ENCODE peak calls at places on chromosomes 5 and 9, in four cellular contexts. One of them, this sample, is unnamed.

GRCh38 chr5:76367623-76368366 is 35.3 kb upstream of the IQGAP2 start:
- DNase-seq in OCI-M1: no peak
- DNase-seq in nucleus accumbens: no peak
- DNase-seq in lung: no peak
- DNase-seq in this sample: no peak

GRCh38 chr5:153988510-153988909 is 50.2 kb downstream of the FAM114A2 start:
- DNase-seq in OCI-M1: peak; percentile 88
- DNase-seq in nucleus accumbens: no peak
- DNase-seq in lung: no peak
- DNase-seq in this sample: no peak

GRCh38 chr9:105132576-105132975 is 111.9 kb upstream of the SLC44A1 start:
- DNase-seq in OCI-M1: no peak
- DNase-seq in nucleus accumbens: no peak
- DNase-seq in lung: no peak
- DNase-seq in this sample: no peak

GRCh38 chr5:40240111-40240510 is 439.6 kb upstream of the PTGER4 start:
- DNase-seq in OCI-M1: no peak
- DNase-seq in nucleus accumbens: no peak
- DNase-seq in lung: no peak
- DNase-seq in this sample: no peak

GRCh38 chr5:171207256-171207866 is 101.7 kb upstream of the TLX3 start:
- DNase-seq in OCI-M1: peak; percentile 87
- DNase-seq in nucleus accumbens: no peak
- DNase-seq in lung: no peak
- DNase-seq in this sample: peak; percentile 80

GRCh38 chr5:73998496-73998895 is 372.5 kb downstream of the ARHGEF28 start:
- DNase-seq in OCI-M1: no peak
- DNase-seq in nucleus accumbens: no peak
- DNase-seq in lung: no peak
- DNase-seq in this sample: no peak

GRCh38 chr9:86766912-86767311 is 180.4 kb downstream of the GAS1 start:
- DNase-seq in OCI-M1: no peak
- DNase-seq in nucleus accumbens: no peak
- DNase-seq in lung: no peak
- DNase-seq in this sample: no peak

GRCh38 chr5:154793599-154794524 is 38.7 kb downstream of the LARP1 start:
- DNase-seq in OCI-M1: no peak
- DNase-seq in nucleus accumbens: no peak
- DNase-seq in lung: no peak
- DNase-seq in this sample: no peak

GRCh38 chr9:78997296-78997695 is 574.5 kb upstream of the TLE4 start:
- DNase-seq in OCI-M1: no peak
- DNase-seq in nucleus accumbens: no peak
- DNase-seq in lung: no peak
- DNase-seq in this sample: no peak